ENCODE peak calls at places on chromosomes 16 and 17, in five cellular contexts. S is GM13976; D is hepatocyte; Z is osteocyte; I is activated naive CD4-positive, alpha-beta T cell. C is an unnamed sample.

GRCh38 chr16:67241008-67241900 is 6.0 kb downstream of the FHOD1 start:
- DNase-seq in S (no peak), D (peak; percentile 68), Z (no peak), I (no peak), C (peak; percentile 84)

GRCh38 chr17:3965123-3965800 is 1.0 kb upstream of the ATP2A3 start:
- DNase-seq in S (peak; percentile 89), D (peak; percentile 73), Z (no peak), I (peak; percentile 34), C (no peak)

GRCh38 chr17:37064166-37064565 is 115.4 kb downstream of the AATF start:
- DNase-seq in S (no peak), D (no peak), Z (no peak), I (no peak), C (no peak)

GRCh38 chr16:777826-778225 is 10.4 kb downstream of the RPUSD1 start:
- DNase-seq in S (no peak), D (no peak), Z (no peak), I (no peak), C (no peak)

GRCh38 chr17:29384901-29385300 is 5.3 kb upstream of the TAOK1 start:
- DNase-seq in S (no peak), D (no peak), Z (no peak), I (no peak), C (peak; percentile 16)

GRCh38 chr17:7219812-7220592 is at the start of the genes ACADVL and DLG4:
- DNase-seq in S (peak; percentile 93), D (peak; percentile 95), Z (peak; percentile 95), I (peak; percentile 63), C (peak; percentile 87)

GRCh38 chr17:60159479-60159866 is 9.7 kb downstream of the CA4 start:
- DNase-seq in S (peak; percentile 22), D (peak; percentile 3), Z (no peak), I (no peak), C (no peak)

GRCh38 chr17:74466785-74467158 is 338 bp downstream of the CD300A start:
- DNase-seq in S (no peak), D (no peak), Z (no peak), I (no peak), C (no peak)

GRCh38 chr17:2400474-2400866 is 390 bp downstream of the MNT start:
- DNase-seq in S (peak; percentile 59), D (peak; percentile 79), Z (no peak), I (peak; percentile 28), C (no peak)

GRCh38 chr17:935485-935884 is 44.1 kb downstream of the NXN start:
- DNase-seq in S (no peak), D (no peak), Z (no peak), I (no peak), C (no peak)

GRCh38 chr16:10495031-10495345 is 85.4 kb downstream of the EMP2 start:
- DNase-seq in S (no peak), D (no peak), Z (no peak), I (no peak), C (no peak)

GRCh38 chr17:10025976-10026785 is 121.1 kb upstream of the RCVRN start:
- DNase-seq in S (no peak), D (no peak), Z (no peak), I (no peak), C (no peak)

GRCh38 chr17:82793974-82794620 is 42.2 kb downstream of the TBCD start:
- DNase-seq in S (no peak), D (peak; percentile 49), Z (no peak), I (no peak), C (no peak)

GRCh38 chr17:74430706-74431567 is 951 bp upstream of the GPRC5C start:
- DNase-seq in S (peak; percentile 75), D (peak; percentile 97), Z (peak; percentile 89), I (no peak), C (peak; percentile 88)

GRCh38 chr17:4534928-4535666 is 20.1 kb downstream of the MYBBP1A start:
- DNase-seq in S (no peak), D (no peak), Z (no peak), I (no peak), C (no peak)

GRCh38 chr16:82024274-82024673 is 10.8 kb upstream of the HSD17B2 start:
- DNase-seq in S (no peak), D (no peak), Z (no peak), I (no peak), C (no peak)

GRCh38 chr17:80320496-80320895 is 59.8 kb downstream of the RNF213 start:
- DNase-seq in S (no peak), D (no peak), Z (no peak), I (no peak), C (no peak)

GRCh38 chr17:49691086-49691676 is 13.3 kb upstream of the SPOP start:
- DNase-seq in S (no peak), D (peak; percentile 19), Z (no peak), I (no peak), C (no peak)

C was measured in RWPE1.